ENCODE peak calls at places on chromosomes 11 and 22, in seven cellular contexts. B is cardiac muscle cell, T is HCT116, I is heart right ventricle, U is left ventricle myocardium inferior, F is iPS DF 6.9, Y is uterus. E is an unnamed sample. For H3K9me3, the result is how much of the 10 kb centered on the place peaks cover.

GRCh38 chr11:93921695-93922468 is 71.5 kb upstream of the VSTM5 start:
- DNase-seq in U (no peak), F (peak), T (peak), Y (no peak), I (peak), B (peak), E (no peak)

GRCh38 chr11:114197799-114198500 is 98.2 kb upstream of the NNMT start:
- DNase-seq in T (no peak), Y (peak), U (peak), F (no peak), I (peak), B (no peak), E (no peak)

GRCh38 chr22:19848298-19849224 is 6.1 kb downstream of the GNB1L start:
- DNase-seq in B (no peak), U (no peak), F (no peak), Y (no peak), I (no peak), T (peak), E (no peak)

GRCh38 chr11:35166369-35167360 is 27.7 kb downstream of the CD44 start:
- DNase-seq in U (no peak), Y (no peak), B (no peak), I (no peak), T (peak), F (no peak), E (peak)

GRCh38 chr11:111978028-111978771 is 41.1 kb downstream of the DIXDC1 start:
- DNase-seq in F (no peak), T (no peak), Y (peak), U (peak), B (peak), I (peak), E (no peak)

GRCh38 chr11:16923987-16924386 is 90.2 kb downstream of the PLEKHA7 start:
- DNase-seq in B (no peak), T (no peak), Y (no peak), U (no peak), I (no peak), F (no peak), E (no peak)

GRCh38 chr11:60700689-60701508 is 1.5 kb downstream of the MS4A8 start:
- DNase-seq in I (no peak), Y (no peak), T (peak), B (peak), U (no peak), F (peak), E (no peak)

GRCh38 chr11:114314096-114314495 is 17.9 kb downstream of the NNMT start:
- DNase-seq in I (no peak), B (no peak), F (no peak), Y (no peak), U (no peak), T (no peak), E (no peak)

GRCh38 chr11:27184458-27185312 is 144.1 kb downstream of the BBOX1 start:
- DNase-seq in F (no peak), Y (no peak), I (no peak), B (no peak), T (no peak), U (no peak), E (no peak)

GRCh38 chr11:19714387-19715363 is 2.0 kb downstream of the NAV2 start:
- DNase-seq in I (peak), T (no peak), B (peak), Y (peak), U (peak), F (no peak), E (no peak)

GRCh38 chr11:428295-428694 is 13.5 kb upstream of the SIGIRR start:
- DNase-seq in F (no peak), U (no peak), I (no peak), Y (no peak), B (no peak), T (no peak), E (no peak)

GRCh38 chr11:74347381-74347780 is 35.9 kb upstream of the P4HA3 start:
- DNase-seq in B (no peak), U (no peak), F (no peak), T (no peak), I (no peak), Y (no peak), E (no peak)

GRCh38 chr11:121946514-121946913 is 169.5 kb downstream of the BLID start:
- DNase-seq in U (no peak), B (no peak), Y (no peak), I (no peak), T (no peak), F (no peak), E (no peak)

DNA sequence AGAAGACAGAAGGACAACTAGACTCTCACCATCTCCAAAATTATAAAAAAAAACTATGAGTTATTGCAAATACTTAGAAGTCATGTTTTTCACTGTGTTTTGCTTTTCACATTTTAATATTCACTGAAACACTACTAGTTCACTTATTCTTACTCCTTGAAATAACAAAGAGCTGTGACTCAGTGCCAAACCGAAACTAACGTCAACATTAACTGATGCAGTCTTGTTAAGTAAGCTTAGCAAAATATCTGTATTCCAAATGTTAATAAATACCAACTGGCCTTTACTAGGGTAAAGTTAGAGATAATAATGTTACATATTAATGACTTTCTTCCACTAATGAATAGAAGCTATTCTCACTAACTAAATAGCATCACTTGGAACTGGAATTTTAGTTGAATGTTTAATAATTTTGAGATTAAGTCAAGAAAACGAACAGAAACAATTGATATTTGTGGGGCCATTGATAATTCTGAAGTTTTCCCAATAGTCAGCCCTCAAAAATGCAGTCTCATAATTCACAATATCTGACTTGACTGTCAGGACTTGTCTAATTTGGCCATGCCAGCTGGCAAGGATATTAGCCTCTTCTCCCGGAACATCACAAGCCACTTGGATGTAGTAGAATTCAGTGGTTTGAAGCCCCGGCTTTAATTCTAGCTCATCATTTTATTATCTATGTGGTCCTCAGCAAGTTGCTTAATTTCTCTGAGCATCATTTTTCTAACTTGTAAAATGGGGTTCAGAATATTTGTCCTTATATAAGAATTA is 230.1 kb upstream of the DDI1 start:
- DNase-seq in I (peak), U (no peak), F (no peak), B (no peak), Y (no peak), T (no peak), E (no peak)
- H3K4me3 ChIP-seq in I (no peak), U (no peak), F (no peak), B (no peak), Y (no peak), T (no peak), E (no peak)

GRCh38 chr22:49636214-49636613 is 191.5 kb downstream of the BRD1 start:
- DNase-seq in F (no peak), Y (no peak), B (no peak), I (no peak), U (no peak), T (no peak), E (no peak)
- H3K9me3 ChIP-seq in F (under half), Y (under half), B (under half), I (under half), U (under half), T (under half), E (under half)

GRCh38 chr11:62556102-62556871 is 9.7 kb upstream of the AHNAK start:
- DNase-seq in B (peak), F (no peak), Y (peak), T (peak), I (peak), U (peak), E (peak)
- H3K4me3 ChIP-seq in B (no peak), F (no peak), Y (no peak), T (peak), I (peak), U (peak), E (peak)

DNA sequence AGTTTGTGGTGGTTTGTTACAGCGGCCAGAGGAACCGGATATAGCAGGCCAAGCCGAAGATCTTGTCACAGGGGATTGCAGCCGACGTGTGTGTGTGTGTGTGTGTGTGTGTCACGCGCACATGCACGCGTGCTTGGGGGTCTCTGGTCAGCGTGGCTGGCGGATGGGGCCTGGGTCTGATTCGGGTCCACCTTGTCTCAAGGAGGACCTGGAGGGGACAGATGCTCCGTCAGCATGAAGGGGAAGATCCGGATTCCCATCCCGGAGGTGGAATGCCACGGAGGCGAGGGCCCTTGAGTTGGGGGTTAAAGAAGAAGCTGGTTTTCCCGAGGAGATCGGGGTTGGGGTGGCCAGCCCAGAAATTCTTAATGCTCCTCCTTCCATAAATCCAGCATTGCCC is 1237.8 kb downstream of the BRD1 start:
- DNase-seq in Y (no peak), F (no peak), T (no peak), U (no peak), B (no peak), I (no peak), E (no peak)
- H3K9me3 ChIP-seq in Y (under half), F (under half), T (under half), U (under half), B (under half), I (under half), E (under half)

DNA sequence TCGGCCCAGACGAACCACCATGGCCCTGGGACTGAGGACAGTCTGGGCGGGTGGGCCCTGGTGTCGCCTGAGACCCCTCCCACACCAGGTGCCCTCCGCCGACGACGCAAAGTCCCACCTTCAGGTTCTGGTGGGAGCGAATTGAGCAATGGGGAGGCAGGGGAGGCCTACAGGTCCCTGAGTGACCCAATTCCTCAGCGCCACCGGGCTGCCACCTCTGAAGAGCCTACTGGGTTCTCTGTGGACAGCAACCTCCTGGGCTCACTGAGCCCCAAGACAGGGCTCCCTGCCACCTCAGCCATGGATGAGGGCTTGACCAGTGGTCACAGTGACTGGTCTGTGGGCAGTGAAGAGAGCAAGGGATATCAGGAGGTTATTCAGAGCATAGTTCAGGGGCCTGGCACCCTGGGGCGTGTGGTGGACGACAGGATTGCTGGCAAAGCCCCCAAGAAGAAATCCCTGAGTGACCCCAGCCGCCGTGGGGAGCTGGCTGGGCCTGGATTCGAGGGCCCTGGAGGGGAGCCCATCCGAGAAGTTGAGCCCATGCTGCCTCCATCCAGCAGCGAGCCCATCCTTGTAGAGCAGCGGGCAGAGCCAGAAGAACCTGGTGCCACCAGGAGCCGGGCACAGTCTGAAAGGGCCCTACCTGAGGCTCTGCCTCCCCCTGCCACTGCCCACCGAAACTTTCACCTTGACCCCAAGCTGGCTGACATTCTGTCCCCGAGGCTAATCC is 2.8 kb downstream of the ARHGEF17 start:
- DNase-seq in B (no peak), I (no peak), U (no peak), F (no peak), T (no peak), Y (no peak), E (no peak)
- H3K4me3 ChIP-seq in B (no peak), I (peak), U (peak), F (no peak), T (no peak), Y (peak), E (no peak)

GRCh38 chr22:48652796-48653195 is 1174.9 kb downstream of the BRD1 start:
- DNase-seq in T (no peak), Y (no peak), U (no peak), F (no peak), B (no peak), I (no peak), E (no peak)

GRCh38 chr22:48651036-48651890 is 1176.4 kb downstream of the BRD1 start:
- DNase-seq in U (no peak), F (no peak), T (peak), I (no peak), B (no peak), Y (no peak), E (no peak)

GRCh38 chr22:48650323-48651035 is 1177.2 kb downstream of the BRD1 start:
- DNase-seq in B (no peak), U (no peak), I (no peak), Y (no peak), T (no peak), F (no peak), E (no peak)

GRCh38 chr22:48653306-48653705 is 1174.4 kb downstream of the BRD1 start:
- DNase-seq in U (no peak), B (no peak), F (no peak), T (no peak), Y (no peak), I (no peak), E (no peak)

DNA sequence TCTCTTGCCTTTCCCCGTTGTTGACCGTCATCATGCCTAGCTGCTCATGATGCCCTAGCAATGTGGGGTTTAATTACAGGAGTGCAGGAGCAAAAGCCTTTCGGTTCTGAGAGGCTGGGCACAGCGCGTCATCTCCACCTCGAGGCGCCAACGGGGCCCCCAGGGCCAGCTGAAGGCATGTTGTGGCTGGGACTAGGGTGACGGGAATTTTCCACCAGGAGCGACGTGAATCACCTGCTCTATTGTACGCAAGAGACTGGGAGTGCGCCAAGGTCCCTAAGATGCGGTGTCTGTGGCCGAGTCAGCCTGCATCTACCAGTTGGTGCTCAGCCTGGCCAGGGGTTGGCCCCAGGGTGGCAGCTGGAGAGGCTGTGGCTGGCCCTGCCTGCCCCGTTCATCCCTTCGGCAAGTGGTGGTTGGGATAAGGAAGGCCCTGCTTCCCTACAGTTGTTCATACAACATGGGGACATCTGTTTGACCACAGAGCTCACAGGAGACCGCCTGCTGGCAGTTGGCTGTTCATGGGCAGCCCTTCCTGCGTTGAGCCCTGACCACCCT is 1175.6 kb downstream of the BRD1 start:
- DNase-seq in U (no peak), B (no peak), Y (no peak), T (no peak), F (no peak), I (no peak), E (no peak)
- H3K9me3 ChIP-seq in U (under half), B (under half), Y (under half), T (under half), F (under half), I (under half), E (under half)